ENCODE peak calls at places on chromosome 21, in six cellular contexts. X, F, Z, S, I and D are unnamed samples. For H3K36me3, the result is how much of the 10 kb centered on the place peaks cover.

GRCh38 chr21:18026359-18026758 is 207.2 kb upstream of the C21orf91 start:
- DNase-seq in X (no peak), F (no peak), Z (no peak), S (no peak), I (no peak), D (no peak)

GRCh38 chr21:32764186-32764585 is 7.4 kb downstream of the PAXBP1 start:
- DNase-seq in X (no peak), F (no peak), Z (no peak), S (no peak), I (no peak), D (no peak)

GRCh38 chr21:38112219-38112789 is 144.5 kb upstream of the KCNJ15 start:
- DNase-seq in X (no peak), F (no peak), Z (no peak), S (no peak), I (no peak), D (no peak)

GRCh38 chr21:23986214-23986613 is 1621.1 kb downstream of the MRPL39 start:
- DNase-seq in X (no peak), F (no peak), Z (no peak), S (no peak), I (no peak), D (no peak)

GRCh38 chr21:32190491-32191144 is 88.2 kb downstream of the MIS18A start:
- DNase-seq in X (no peak), F (no peak), Z (no peak), S (no peak), I (no peak), D (no peak)

GRCh38 chr21:17688912-17689874 is 76.5 kb upstream of the BTG3 start:
- DNase-seq in X (peak), F (peak), Z (peak), S (peak), I (peak), D (peak)

GRCh38 chr21:29145354-29145782 is 14.9 kb downstream of the MAP3K7CL start:
- DNase-seq in X (peak), F (no peak), Z (no peak), S (no peak), I (no peak), D (peak)

GRCh38 chr21:37273911-37274690 is 7.0 kb upstream of the VPS26C start:
- DNase-seq in X (no peak), F (no peak), Z (no peak), S (no peak), I (no peak), D (no peak)

GRCh38 chr21:25626752-25627151 is 12.3 kb upstream of the JAM2 start:
- DNase-seq in X (peak), F (no peak), Z (no peak), S (no peak), I (no peak), D (no peak)

GRCh38 chr21:39451332-39452206 is at the start of gene SH3BGR:
- DNase-seq in X (no peak), F (no peak), Z (peak), S (no peak), I (no peak), D (no peak)

GRCh38 chr21:37458669-37459276 is 92.2 kb downstream of the DYRK1A start:
- DNase-seq in X (no peak), F (no peak), Z (no peak), S (no peak), I (no peak), D (no peak)

GRCh38 chr21:39581414-39581813 is 31.3 kb upstream of the B3GALT5 start:
- DNase-seq in X (no peak), F (no peak), Z (no peak), S (no peak), I (no peak), D (no peak)

GRCh38 chr21:27300770-27301169 is 333.9 kb upstream of the ADAMTS5 start:
- DNase-seq in X (no peak), F (no peak), Z (no peak), S (no peak), I (no peak), D (no peak)

GRCh38 chr21:40622531-40622930 is 224.4 kb downstream of the DSCAM start:
- DNase-seq in X (peak), F (no peak), Z (no peak), S (no peak), I (no peak), D (no peak)

GRCh38 chr21:17003221-17003620 is 509.6 kb upstream of the CXADR start:
- DNase-seq in X (no peak), F (no peak), Z (no peak), S (no peak), I (no peak), D (peak)

GRCh38 chr21:37787456-37787855 is 128.8 kb downstream of the KCNJ6 start:
- DNase-seq in X (no peak), F (no peak), Z (no peak), S (no peak), I (no peak), D (peak)

GRCh38 chr21:20270365-20271055 is 727.7 kb upstream of the NCAM2 start:
- DNase-seq in X (no peak), F (no peak), Z (no peak), S (no peak), I (no peak), D (no peak)

GRCh38 chr21:33767236-33767635 is 124.9 kb downstream of the ITSN1 start:
- DNase-seq in X (no peak), F (no peak), Z (no peak), S (no peak), I (no peak), D (peak)

GRCh38 chr21:25188639-25189038 is 418.6 kb downstream of the MRPL39 start:
- DNase-seq in X (no peak), F (no peak), Z (no peak), S (no peak), I (no peak), D (no peak)

GRCh38 chr21:26469789-26470188 is 103.3 kb downstream of the CYYR1 start:
- DNase-seq in X (peak), F (no peak), Z (no peak), S (no peak), I (no peak), D (peak)

GRCh38 chr21:38505654-38506523 is 7.6 kb upstream of the ERG start:
- DNase-seq in X (peak), F (no peak), Z (no peak), S (peak), I (peak), D (no peak)

DNA sequence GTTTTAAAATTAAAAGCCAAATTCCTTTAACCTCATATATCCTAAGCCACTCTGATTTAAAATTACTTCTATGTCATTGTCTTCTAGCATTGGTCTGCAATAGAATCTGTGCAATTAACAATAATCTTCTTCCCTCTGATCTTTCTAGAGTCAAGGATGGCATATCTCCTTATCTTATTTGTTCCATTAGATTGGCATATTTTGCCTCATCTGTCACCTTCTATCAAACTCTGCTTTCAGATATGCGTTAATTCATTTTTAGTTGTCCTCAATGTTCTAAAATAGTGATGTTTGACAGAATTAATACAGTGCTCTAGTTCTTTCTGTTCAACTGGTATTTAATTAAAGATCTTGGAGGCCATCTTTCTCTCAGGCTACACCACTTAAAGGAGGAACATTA is 3.1 kb downstream of the NRIP1 start:
- DNase-seq in X (no peak), F (no peak), Z (no peak), S (no peak), I (no peak), D (no peak)
- TF ChIP-seq CTCF in X (no peak), F (no peak), Z (no peak), S (no peak), I (no peak), D (no peak)

GRCh38 chr21:44850905-44851657 is 22.4 kb downstream of the PTTG1IP start:
- DNase-seq in X (no peak), F (peak), Z (no peak), S (no peak), I (no peak), D (no peak)
- H3K36me3 ChIP-seq in X (under half), F (under half), Z (under half), S (half or more), I (under half), D (under half)

DNA sequence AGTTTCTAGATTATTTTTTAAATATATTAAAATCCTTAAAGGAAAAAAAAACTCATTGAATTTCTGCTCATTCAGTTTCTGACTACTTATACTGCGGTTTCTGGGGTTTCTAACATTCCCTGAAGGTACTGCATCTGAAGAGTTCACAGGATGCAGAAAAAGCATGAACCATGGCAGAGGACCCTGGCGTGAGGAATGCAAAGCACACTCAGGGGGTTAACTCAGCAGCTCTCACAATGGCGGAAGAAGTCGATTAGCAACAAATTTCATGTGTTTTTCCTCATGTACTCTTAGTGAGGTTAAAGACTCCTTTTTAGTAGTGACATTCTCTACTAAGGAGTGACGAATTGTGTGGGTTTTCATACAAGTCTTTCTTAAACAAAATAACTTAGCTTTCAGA is 975.6 kb downstream of the NCAM2 start:
- DNase-seq in X (no peak), F (no peak), Z (no peak), S (no peak), I (no peak), D (no peak)
- TF ChIP-seq CTCF in X (no peak), F (no peak), Z (no peak), S (no peak), I (no peak), D (no peak)

GRCh38 chr21:46637952-46638746 is 2.7 kb downstream of the PRMT2 start:
- DNase-seq in X (no peak), F (no peak), Z (no peak), S (no peak), I (no peak), D (no peak)
- H3K36me3 ChIP-seq in X (under half), F (under half), Z (under half), S (under half), I (under half), D (under half)

GRCh38 chr21:35885942-35886541 is 174.3 kb downstream of the SETD4 start:
- DNase-seq in X (no peak), F (no peak), Z (no peak), S (no peak), I (no peak), D (no peak)
- TF ChIP-seq CTCF in X (no peak), F (no peak), Z (no peak), S (no peak), I (no peak), D (no peak)

GRCh38 chr21:34857874-34858273 is 189.1 kb downstream of the CLIC6 start:
- DNase-seq in X (no peak), F (no peak), Z (no peak), S (no peak), I (no peak), D (no peak)
- H3K36me3 ChIP-seq in X (under half), F (under half), Z (under half), S (under half), I (under half), D (under half)

DNA sequence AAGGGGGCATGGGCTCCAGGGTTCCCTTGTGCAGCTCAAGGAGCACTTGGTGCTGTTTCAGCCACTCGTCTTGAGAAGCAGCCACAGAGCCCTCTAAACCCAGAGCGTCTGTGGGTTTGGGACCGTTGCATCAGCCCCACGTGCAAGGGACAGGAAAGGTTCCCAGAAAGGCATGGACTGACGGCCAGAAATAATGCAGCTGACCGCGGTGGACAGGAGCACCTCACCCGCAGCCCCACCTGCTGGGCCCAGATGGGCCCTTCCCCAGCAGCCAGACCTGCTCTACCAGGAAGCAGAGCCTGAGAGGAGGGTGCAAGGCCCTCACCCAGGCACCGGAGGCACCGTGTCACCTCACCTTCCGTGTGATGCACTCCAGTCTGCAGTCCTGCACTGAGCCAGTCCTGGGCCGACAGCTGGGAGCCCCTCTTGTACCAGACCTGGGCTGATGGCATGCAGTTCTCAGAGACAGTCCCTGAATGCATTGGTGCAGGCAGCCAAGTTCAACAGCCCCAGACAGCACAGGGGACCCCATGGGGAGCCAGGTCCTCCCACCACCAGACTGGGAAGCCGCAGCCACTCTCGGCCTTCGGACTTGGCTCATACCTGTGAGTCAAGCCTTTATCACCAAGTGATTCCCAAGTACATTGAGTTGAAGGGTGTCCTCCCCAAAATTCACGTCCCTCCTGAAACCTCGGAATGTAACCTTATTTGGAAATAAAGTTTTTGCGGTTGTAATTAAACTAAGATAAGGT is 4.8 kb upstream of the TFF3 start:
- DNase-seq in X (no peak), F (peak), Z (peak), S (peak), I (no peak), D (no peak)
- TF ChIP-seq CTCF in X (no peak), F (no peak), Z (no peak), S (peak), I (no peak), D (no peak)

GRCh38 chr21:45525153-45525909 is 16.9 kb downstream of the SLC19A1 start:
- DNase-seq in X (peak), F (peak), Z (peak), S (no peak), I (no peak), D (no peak)
- H3K36me3 ChIP-seq in X (under half), F (under half), Z (under half), S (half or more), I (under half), D (under half)

GRCh38 chr21:30439975-30440374 is at the start of gene KRTAP15-1:
- DNase-seq in X (no peak), F (no peak), Z (no peak), S (no peak), I (no peak), D (no peak)

GRCh38 chr21:30444204-30444603 is 4.1 kb downstream of the KRTAP15-1 start:
- DNase-seq in X (no peak), F (no peak), Z (no peak), S (no peak), I (no peak), D (no peak)

GRCh38 chr21:30446969-30447368 is 6.9 kb downstream of the KRTAP15-1 start:
- DNase-seq in X (no peak), F (no peak), Z (no peak), S (no peak), I (no peak), D (no peak)

GRCh38 chr21:30448514-30448913 is 8.4 kb downstream of the KRTAP15-1 start:
- DNase-seq in X (no peak), F (no peak), Z (no peak), S (no peak), I (no peak), D (no peak)

GRCh38 chr21:30443226-30443625 is 3.2 kb downstream of the KRTAP15-1 start:
- DNase-seq in X (no peak), F (no peak), Z (no peak), S (no peak), I (no peak), D (no peak)
- TF ChIP-seq CTCF in X (no peak), F (no peak), Z (no peak), S (no peak), I (no peak), D (no peak)